ENCODE peak calls at places on chromosomes 7 and 10, in nine cellular contexts. R is B cell, C is PC-9, K is fibroblast of lung, T is epithelial cell of esophagus, Y is WERI-Rb-1, W is astrocyte of the spinal cord, J is heart left ventricle, S is dorsolateral prefrontal cortex. E is an unnamed sample.

GRCh38 chr10:49404321-49404878 is 8.5 kb upstream of the DRGX start:
- DNase-seq in R (no peak), C (no peak), K (no peak), T (no peak), Y (no peak), W (no peak), J (no peak), S (no peak), E (no peak)

GRCh38 chr10:86252573-86252972 is 114.0 kb downstream of the GRID1 start:
- DNase-seq in R (no peak), C (no peak), K (no peak), T (no peak), Y (no peak), W (no peak), J (no peak), S (no peak), E (no peak)

GRCh38 chr10:100869399-100869798 is 43.4 kb upstream of the SLF2 start:
- DNase-seq in R (no peak), C (no peak), K (no peak), T (no peak), Y (no peak), W (no peak), J (no peak), S (no peak), E (no peak)

GRCh38 chr10:70589762-70590662 is 12.5 kb downstream of the PRF1 start:
- DNase-seq in R (no peak), C (no peak), K (peak), T (no peak), Y (no peak), W (peak), J (peak), S (peak), E (no peak)

GRCh38 chr7:132161231-132161915 is 414.9 kb downstream of the PLXNA4 start:
- DNase-seq in R (no peak), C (no peak), K (no peak), T (no peak), Y (no peak), W (no peak), J (peak), S (no peak), E (no peak)

GRCh38 chr10:93991101-93991500 is 2.6 kb upstream of the PLCE1 start:
- DNase-seq in R (no peak), C (no peak), K (peak), T (no peak), Y (no peak), W (no peak), J (no peak), S (no peak), E (no peak)

GRCh38 chr7:92260248-92260781 is 14.5 kb downstream of the ANKIB1 start:
- DNase-seq in R (no peak), C (peak), K (peak), T (peak), Y (no peak), W (peak), J (no peak), S (no peak), E (no peak)

GRCh38 chr10:117647306-117647705 is 104.8 kb downstream of the EMX2 start:
- DNase-seq in R (no peak), C (no peak), K (no peak), T (no peak), Y (no peak), W (peak), J (no peak), S (no peak), E (no peak)

GRCh38 chr10:21315321-21316220 is 209.9 kb downstream of the SKIDA1 start:
- DNase-seq in R (no peak), C (peak), K (peak), T (peak), Y (no peak), W (peak), J (peak), S (no peak), E (no peak)

GRCh38 chr7:77460057-77460486 is 43.9 kb upstream of the GSAP start:
- DNase-seq in R (no peak), C (no peak), K (no peak), T (peak), Y (no peak), W (no peak), J (no peak), S (no peak), E (no peak)

GRCh38 chr10:109853922-109854321 is 69.4 kb downstream of the XPNPEP1 start:
- DNase-seq in R (no peak), C (no peak), K (no peak), T (no peak), Y (no peak), W (no peak), J (no peak), S (no peak), E (no peak)

GRCh38 chr7:44381494-44382220 is 56.3 kb upstream of the CAMK2B start:
- DNase-seq in R (no peak), C (no peak), K (no peak), T (no peak), Y (no peak), W (no peak), J (no peak), S (no peak), E (no peak)

GRCh38 chr10:129958686-129959543 is 5.2 kb downstream of the EBF3 start:
- DNase-seq in R (no peak), C (no peak), K (no peak), T (no peak), Y (peak), W (no peak), J (no peak), S (no peak), E (no peak)

GRCh38 chr10:131062621-131063260 is 248.8 kb downstream of the TCERG1L start:
- DNase-seq in R (no peak), C (no peak), K (no peak), T (no peak), Y (no peak), W (no peak), J (no peak), S (no peak), E (no peak)

GRCh38 chr10:113666682-113667252 is 2.9 kb upstream of the NRAP start:
- DNase-seq in R (no peak), C (no peak), K (no peak), T (peak), Y (no peak), W (peak), J (no peak), S (no peak), E (no peak)

GRCh38 chr10:132423966-132424847 is 27.2 kb downstream of the PWWP2B start:
- DNase-seq in R (no peak), C (no peak), K (no peak), T (peak), Y (no peak), W (no peak), J (no peak), S (no peak), E (no peak)

GRCh38 chr10:124671486-124672075 is 72.6 kb downstream of the FAM53B start:
- DNase-seq in R (no peak), C (peak), K (peak), T (peak), Y (peak), W (no peak), J (peak), S (peak), E (no peak)

GRCh38 chr7:33901847-33902246 is 3.5 kb upstream of the BMPER start:
- DNase-seq in R (no peak), C (no peak), K (no peak), T (no peak), Y (no peak), W (no peak), J (no peak), S (no peak), E (no peak)

GRCh38 chr10:77139746-77140145 is 497.9 kb downstream of the KCNMA1 start:
- DNase-seq in R (no peak), C (peak), K (no peak), T (no peak), Y (no peak), W (no peak), J (no peak), S (no peak), E (no peak)

GRCh38 chr10:107166378-107166777 is 1.9 kb upstream of the SORCS1 start:
- DNase-seq in R (no peak), C (no peak), K (no peak), T (no peak), Y (no peak), W (no peak), J (no peak), S (no peak), E (no peak)

GRCh38 chr10:72435570-72435969 is 80.9 kb upstream of the DNAJB12 start:
- DNase-seq in R (no peak), C (no peak), K (no peak), T (no peak), Y (no peak), W (no peak), J (no peak), S (no peak), E (no peak)

GRCh38 chr10:43845121-43845520 is 196.4 kb upstream of the ZNF32 start:
- DNase-seq in R (no peak), C (peak), K (no peak), T (no peak), Y (no peak), W (no peak), J (no peak), S (no peak), E (no peak)

GRCh38 chr10:70622541-70622940 is 20.0 kb upstream of the PRF1 start:
- DNase-seq in R (no peak), C (no peak), K (no peak), T (no peak), Y (no peak), W (no peak), J (no peak), S (no peak), E (no peak)

GRCh38 chr7:132240821-132241422 is 335.3 kb downstream of the PLXNA4 start:
- DNase-seq in R (no peak), C (no peak), K (no peak), T (no peak), Y (no peak), W (no peak), J (no peak), S (no peak), E (no peak)

GRCh38 chr7:141785711-141786552 is 4.1 kb upstream of the TAS2R5 start:
- DNase-seq in R (peak), C (peak), K (peak), T (peak), Y (peak), W (peak), J (no peak), S (no peak), E (peak)

DNA sequence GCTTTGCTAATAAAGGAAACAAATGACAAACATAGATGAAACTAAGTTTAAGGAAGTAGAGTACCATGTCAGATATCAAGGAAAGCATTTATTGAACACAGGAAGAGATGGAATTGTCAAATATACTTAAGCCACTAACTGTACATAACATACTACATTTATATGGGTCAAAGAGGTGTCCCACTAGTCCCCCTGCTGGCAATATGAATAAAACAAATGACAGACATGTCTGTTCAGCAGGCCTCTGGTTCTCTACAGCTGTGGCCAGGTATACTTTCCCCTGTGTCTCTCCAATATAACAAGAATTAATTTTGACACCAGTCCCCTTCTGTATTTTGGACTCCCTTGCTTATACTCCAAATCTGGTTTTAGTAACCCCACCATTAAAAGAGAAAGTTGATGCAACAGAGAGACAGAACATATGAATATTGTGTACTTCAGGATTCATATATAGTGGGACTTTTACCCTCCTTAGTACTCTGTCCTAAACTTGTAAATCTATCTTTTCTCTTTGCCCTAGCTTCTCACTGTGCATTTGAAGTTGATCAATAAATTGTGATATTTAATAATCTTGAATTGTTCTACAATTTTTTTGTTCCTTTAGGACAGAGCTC is 42.9 kb downstream of the CD36 start:
- DNase-seq in R (no peak), C (no peak), K (peak), T (peak), Y (no peak), W (peak), J (no peak), S (no peak), E (peak)
- TF ChIP-seq CTCF in R (peak), C (peak), K (peak), T (peak), Y (peak), W (peak), J (peak), S (peak), E (no peak)

DNA sequence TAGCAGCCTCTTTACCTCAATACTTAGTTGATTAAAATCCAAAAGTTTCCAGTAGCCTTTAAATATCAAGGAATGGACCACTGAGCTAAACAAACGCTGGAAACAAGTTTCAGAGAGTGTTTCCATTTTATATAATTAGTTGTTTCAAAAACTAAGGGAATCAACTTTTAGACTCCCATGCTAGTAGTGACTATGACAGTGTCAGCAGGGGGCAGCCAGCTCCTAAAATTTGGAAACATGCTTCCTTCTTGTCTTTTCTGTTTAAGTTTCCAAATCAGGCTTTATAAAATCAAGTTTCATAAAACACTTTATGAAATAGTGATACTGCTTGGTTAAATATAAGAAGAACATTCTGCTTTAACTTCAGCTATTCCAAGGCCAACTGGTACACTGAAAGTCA is 138.2 kb upstream of the TMEM229A start:
- DNase-seq in R (no peak), C (no peak), K (peak), T (peak), Y (peak), W (peak), J (peak), S (peak), E (peak)
- TF ChIP-seq CTCF in R (no peak), C (peak), K (peak), T (peak), Y (peak), W (peak), J (peak), S (peak), E (no peak)

DNA sequence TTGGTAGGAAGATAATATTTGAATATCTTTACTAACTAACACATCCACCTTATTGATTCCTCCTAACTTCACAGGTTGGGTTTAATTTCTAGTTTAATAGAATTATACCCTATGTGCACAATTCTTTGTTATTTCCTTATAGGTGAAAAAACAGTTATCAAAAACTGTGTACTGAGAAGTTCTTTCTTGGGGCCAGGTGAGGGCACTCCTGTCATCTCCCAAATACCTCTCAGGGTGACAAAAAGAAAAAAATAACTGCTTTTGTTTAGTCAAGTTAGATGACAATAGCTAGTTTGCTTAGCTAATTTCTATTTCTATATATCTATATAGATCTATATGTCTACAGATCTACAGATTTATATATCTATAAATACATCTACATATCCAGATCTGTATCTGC is 10.1 kb downstream of the FZD8 start:
- DNase-seq in R (no peak), C (no peak), K (no peak), T (no peak), Y (no peak), W (no peak), J (no peak), S (no peak), E (no peak)
- TF ChIP-seq CTCF in R (no peak), C (peak), K (no peak), T (peak), Y (no peak), W (no peak), J (no peak), S (no peak), E (no peak)

GRCh38 chr10:7054915-7055314 is 355.9 kb downstream of the SFMBT2 start:
- DNase-seq in R (no peak), C (no peak), K (peak), T (no peak), Y (no peak), W (peak), J (no peak), S (no peak), E (no peak)
- TF ChIP-seq CTCF in R (peak), C (no peak), K (no peak), T (no peak), Y (no peak), W (peak), J (no peak), S (peak), E (peak)

GRCh38 chr10:114943000-114943399 is 5.0 kb downstream of the TRUB1 start:
- DNase-seq in R (no peak), C (no peak), K (no peak), T (no peak), Y (no peak), W (no peak), J (peak), S (no peak), E (no peak)
- TF ChIP-seq CTCF in R (no peak), C (no peak), K (no peak), T (no peak), Y (no peak), W (no peak), J (no peak), S (no peak), E (no peak)

GRCh38 chr7:79282051-79282694 is 171.3 kb downstream of the MAGI2 start:
- DNase-seq in R (no peak), C (no peak), K (peak), T (peak), Y (peak), W (peak), J (no peak), S (peak), E (no peak)
- TF ChIP-seq CTCF in R (no peak), C (no peak), K (peak), T (peak), Y (peak), W (peak), J (peak), S (peak), E (no peak)